ENCODE peak calls at places on chromosomes 11 and 22, in seven cellular contexts. S is testis, T is mammary epithelial cell, O is psoas muscle, V is H1, P is heart right ventricle, I is aorta. W is an unnamed sample. For H3K4me1, the result is how much of the 10 kb centered on the place peaks cover.

GRCh38 chr11:101049123-101049522 is 80.5 kb downstream of the PGR start:
- DNase-seq in O (no peak), V (no peak), P (no peak), I (no peak), T (peak), S (no peak), W (no peak)

GRCh38 chr22:43823353-43823908 is 11.3 kb upstream of the EFCAB6 start:
- DNase-seq in V (peak), I (peak), S (no peak), O (no peak), T (peak), P (no peak), W (no peak)

GRCh38 chr11:61599968-61600710 is 19.3 kb upstream of the SYT7 start:
- DNase-seq in T (no peak), S (no peak), I (no peak), V (peak), O (no peak), P (no peak), W (no peak)

GRCh38 chr11:44737222-44737621 is 10.5 kb downstream of the TSPAN18 start:
- DNase-seq in S (no peak), O (no peak), I (no peak), T (no peak), P (no peak), V (no peak), W (no peak)

GRCh38 chr22:29690481-29690880 is 29.3 kb upstream of the CABP7 start:
- DNase-seq in O (no peak), S (no peak), T (no peak), P (no peak), I (no peak), V (no peak), W (no peak)

GRCh38 chr11:69321877-69322350 is 28.0 kb downstream of the MYEOV start:
- DNase-seq in P (no peak), T (peak), I (no peak), V (no peak), S (no peak), O (no peak), W (no peak)

GRCh38 chr22:39176067-39176621 is 23.7 kb upstream of the CBX7 start:
- DNase-seq in S (peak), V (peak), I (peak), P (peak), T (no peak), O (peak), W (peak)

GRCh38 chr11:102177974-102178631 is 67.9 kb downstream of the YAP1 start:
- DNase-seq in T (peak), I (no peak), S (no peak), O (no peak), P (no peak), V (no peak), W (no peak)

GRCh38 chr11:110311783-110312578 is 15.6 kb upstream of the RDX start:
- DNase-seq in S (no peak), V (no peak), P (no peak), I (no peak), T (no peak), O (no peak), W (no peak)

GRCh38 chr11:104772806-104773241 is 125.4 kb downstream of the CASP12 start:
- DNase-seq in O (no peak), I (no peak), P (no peak), V (no peak), T (peak), S (no peak), W (no peak)

DNA sequence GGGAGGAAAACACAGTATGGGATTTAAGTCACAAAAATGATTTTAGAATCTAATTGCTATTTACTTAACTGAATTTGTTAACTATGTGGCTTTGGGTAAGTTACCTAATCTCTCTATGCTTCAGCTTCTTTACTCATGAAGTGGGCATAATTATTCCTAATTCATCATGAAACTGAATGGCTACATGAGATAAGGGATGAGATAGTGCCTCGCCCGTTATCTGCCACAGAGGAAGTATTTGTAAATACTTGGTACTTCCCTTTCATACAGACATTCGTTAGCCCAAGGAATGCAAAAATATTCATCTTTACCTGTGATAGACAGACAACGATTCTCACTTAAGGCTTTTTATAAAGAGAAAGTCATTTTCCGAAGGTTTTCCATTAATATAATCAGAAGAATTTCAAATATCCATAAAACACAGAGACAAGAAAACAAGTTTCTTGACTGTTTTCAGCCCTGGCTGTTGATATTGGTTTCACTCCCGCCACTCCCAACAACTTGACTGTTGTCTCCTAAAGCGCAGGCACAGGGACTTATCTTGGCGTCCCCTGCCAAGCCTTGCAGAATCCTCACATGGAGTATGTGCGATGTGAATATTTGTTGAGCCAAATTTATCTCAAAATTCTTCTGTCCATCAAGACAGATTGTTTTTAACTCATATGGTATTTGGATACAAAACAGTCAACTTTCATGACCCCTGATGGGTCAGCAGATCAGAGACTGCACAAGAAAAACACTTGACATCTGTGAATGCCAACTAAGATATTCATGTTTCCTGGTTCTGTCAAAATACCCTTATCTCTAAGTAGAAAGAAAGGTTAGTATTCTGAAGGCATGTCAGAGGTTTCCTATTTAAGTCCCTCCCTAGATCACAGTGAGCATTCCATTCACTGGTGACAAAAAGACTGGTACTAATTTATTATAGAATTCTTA is 221.5 kb upstream of the BLID start:
- DNase-seq in S (no peak), P (peak), I (no peak), O (no peak), T (no peak), V (no peak), W (peak)
- H3K4me1 ChIP-seq in S (under half), P (under half), I (under half), O (under half), T (under half), V (under half), W (under half)

DNA sequence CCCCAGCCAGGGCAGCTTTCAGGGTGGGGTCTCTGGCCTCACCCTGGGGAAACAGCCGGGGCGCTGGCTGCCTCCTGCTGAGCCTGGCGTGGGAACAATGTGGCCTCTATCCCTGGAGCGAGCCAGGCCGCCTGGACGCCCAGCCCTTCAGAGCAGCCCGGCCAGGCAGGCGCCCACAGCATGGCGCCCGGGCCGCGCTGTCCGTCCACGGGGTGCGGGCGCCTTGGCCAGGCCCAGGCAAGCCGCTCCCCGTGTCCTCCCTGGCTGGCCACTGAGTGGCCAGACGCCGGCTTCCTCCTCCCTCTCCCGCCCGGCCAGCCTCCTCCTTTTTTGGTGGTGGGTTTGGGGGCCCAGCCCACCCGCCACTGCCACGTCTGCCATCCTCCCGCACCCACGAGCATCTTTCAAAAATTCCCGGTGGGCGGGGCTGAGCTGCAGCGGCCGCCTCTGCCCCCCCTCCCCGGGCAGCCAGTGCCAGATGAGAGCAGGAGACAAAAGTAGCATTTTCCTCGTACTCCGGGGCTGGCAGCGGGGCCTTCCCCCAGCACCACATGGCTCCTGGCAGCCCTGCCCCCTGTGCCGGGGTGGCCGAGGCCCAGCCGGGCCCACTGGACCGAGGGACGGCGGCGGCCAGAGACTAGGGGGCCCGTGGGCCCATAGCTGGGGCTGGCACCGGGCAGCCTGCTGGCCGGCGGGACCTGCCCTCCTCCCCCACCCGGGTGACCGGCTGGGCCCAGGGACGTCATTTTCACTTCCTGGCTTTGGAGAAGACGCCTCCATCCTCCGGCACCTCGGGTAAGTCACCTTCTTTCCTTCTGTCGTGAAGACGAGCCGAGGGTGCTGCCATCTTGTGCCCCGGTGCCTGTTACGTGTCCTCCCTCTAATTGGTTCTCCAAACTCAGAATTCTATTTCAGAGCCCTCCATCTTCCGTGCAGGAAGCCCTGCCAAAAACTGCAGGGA is 70.2 kb upstream of the PPARA start:
- DNase-seq in P (peak), I (peak), O (peak), S (peak), T (peak), V (no peak), W (peak)
- H3K4me3 ChIP-seq in P (peak), I (peak), O (peak), S (peak), T (peak), V (no peak), W (peak)

GRCh38 chr11:72834905-72835304 is 20.7 kb downstream of the ATG16L2 start:
- DNase-seq in I (peak), O (no peak), T (no peak), V (no peak), P (no peak), S (no peak), W (no peak)

GRCh38 chr11:72833792-72834501 is 19.7 kb downstream of the ATG16L2 start:
- DNase-seq in P (no peak), I (peak), O (no peak), S (no peak), V (no peak), T (no peak), W (peak)

GRCh38 chr11:72833083-72833733 is 19.0 kb downstream of the ATG16L2 start:
- DNase-seq in I (peak), V (no peak), P (no peak), O (no peak), S (no peak), T (no peak), W (no peak)

GRCh38 chr11:72838691-72839305 is 24.6 kb downstream of the ATG16L2 start:
- DNase-seq in T (peak), V (no peak), P (no peak), I (no peak), O (no peak), S (no peak), W (no peak)

GRCh38 chr11:72836111-72836510 is 21.9 kb downstream of the ATG16L2 start:
- DNase-seq in S (no peak), O (peak), I (peak), V (no peak), P (peak), T (no peak), W (peak)
- H3K4me1 ChIP-seq in S (half or more), O (under half), I (under half), V (under half), P (half or more), T (under half), W (half or more)

DNA sequence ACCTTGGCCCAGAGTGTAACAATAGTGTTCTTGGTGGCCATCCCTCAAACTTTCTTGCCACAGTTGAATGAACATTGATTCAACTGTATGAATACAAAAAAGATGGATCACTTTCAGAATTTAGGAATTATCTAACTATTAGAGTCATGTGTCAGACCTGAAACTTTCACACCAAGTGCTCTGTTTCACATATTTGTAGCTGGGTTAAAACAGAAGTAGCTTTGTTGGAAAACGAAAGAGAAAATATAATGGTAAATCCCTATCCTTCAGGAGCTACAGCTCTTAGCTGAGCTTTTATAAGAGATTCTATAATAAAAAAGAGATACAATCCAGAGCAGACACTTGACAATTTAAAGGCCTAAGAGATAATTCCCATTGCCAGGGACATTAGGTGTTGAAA is 719.3 kb downstream of the JRKL start:
- DNase-seq in O (no peak), I (no peak), V (no peak), P (no peak), S (no peak), T (no peak), W (no peak)
- H3K4me3 ChIP-seq in O (no peak), I (no peak), V (no peak), P (no peak), S (no peak), T (no peak), W (no peak)

DNA sequence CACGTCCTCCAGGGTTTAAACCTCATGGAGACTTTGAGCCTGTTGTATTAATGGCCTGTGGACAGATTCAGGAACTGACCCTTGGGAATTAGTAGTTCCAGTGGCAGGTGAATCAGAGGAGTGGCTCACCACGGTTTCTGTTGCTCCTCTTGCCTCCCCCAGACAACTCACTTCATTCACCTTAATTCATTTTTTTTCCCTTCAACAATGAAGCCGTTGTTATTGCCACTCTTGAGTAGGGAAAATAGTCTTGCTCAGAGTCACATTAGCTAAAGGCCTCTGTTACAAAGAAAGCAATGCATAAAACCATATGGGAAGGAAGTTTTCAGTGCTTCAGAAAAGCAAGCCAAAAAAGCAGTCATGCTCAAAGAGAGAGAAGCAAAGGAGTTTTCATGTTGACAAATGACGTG is 22.6 kb downstream of the AMOTL1 start:
- DNase-seq in V (no peak), I (no peak), O (no peak), S (no peak), T (peak), P (no peak), W (no peak)
- H3K4me1 ChIP-seq in V (under half), I (under half), O (half or more), S (under half), T (half or more), P (half or more), W (half or more)

GRCh38 chr22:19827341-19828034 is 27.2 kb downstream of the GNB1L start:
- DNase-seq in V (no peak), S (no peak), T (no peak), O (no peak), P (no peak), I (no peak), W (no peak)
- H3K4me3 ChIP-seq in V (no peak), S (no peak), T (no peak), O (no peak), P (no peak), I (no peak), W (no peak)

DNA sequence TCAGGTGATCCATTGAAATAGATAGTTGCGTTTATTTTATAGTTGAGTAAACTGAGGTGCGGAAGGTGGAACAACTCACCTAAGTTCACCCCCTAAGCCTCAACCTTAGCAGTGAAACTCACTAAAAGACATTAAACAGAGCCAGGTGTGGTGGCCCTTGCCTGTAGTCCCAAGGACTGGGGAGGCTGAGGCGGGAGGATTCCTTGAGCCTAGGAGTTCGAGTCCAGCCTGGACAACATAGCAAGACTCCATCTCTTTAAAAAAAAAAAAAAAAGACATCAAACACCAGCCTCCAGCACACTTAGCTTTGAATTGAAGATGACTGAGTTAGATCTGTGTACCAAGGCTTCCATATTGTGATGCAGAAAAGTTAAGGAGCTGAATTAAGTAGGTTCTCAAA is 845 bp upstream of the RAB36 start:
- DNase-seq in O (no peak), V (no peak), T (no peak), S (no peak), I (no peak), P (no peak), W (no peak)
- H3K4me1 ChIP-seq in O (under half), V (under half), T (under half), S (under half), I (under half), P (under half), W (under half)